ENCODE peak calls at places on chromosomes 5 and 9, in six cellular contexts. N is AG04450; L is CD8-positive, alpha-beta T cell; Q is prostate gland; X is fibroblast of lung; W is BE2C. K is an unnamed sample.

GRCh38 chr5:73030995-73031394 is 75.2 kb downstream of the FCHO2 start:
- DNase-seq in N (peak; percentile 62), L (no peak), W (no peak), X (peak; percentile 58), Q (no peak), K (no peak)

GRCh38 chr5:52989781-52990530 is 804 bp downstream of the ITGA2 start:
- DNase-seq in W (peak; percentile 24), L (no peak), Q (peak; percentile 51), N (no peak), X (peak; percentile 70), K (peak; percentile 73)

GRCh38 chr5:82272957-82273356 is 5.2 kb downstream of the RPS23 start:
- DNase-seq in N (no peak), L (no peak), W (peak; percentile 30), X (no peak), Q (no peak), K (peak; percentile 12)

GRCh38 chr9:110370316-110370715 is 32.7 kb upstream of the TXNDC8 start:
- DNase-seq in Q (no peak), W (no peak), N (no peak), X (no peak), L (no peak), K (no peak)

GRCh38 chr5:170319281-170319680 is 21.7 kb upstream of the LCP2 start:
- DNase-seq in Q (no peak), X (no peak), W (no peak), N (no peak), L (no peak), K (no peak)

GRCh38 chr9:101369286-101369685 is 15.5 kb downstream of the BAAT start:
- DNase-seq in X (no peak), W (no peak), N (no peak), L (no peak), Q (no peak), K (no peak)

GRCh38 chr5:175417384-175417783 is 26.6 kb downstream of the DRD1 start:
- DNase-seq in L (no peak), X (no peak), N (no peak), W (no peak), Q (no peak), K (no peak)

GRCh38 chr5:64838376-64838775 is 69.6 kb downstream of the CWC27 start:
- DNase-seq in N (peak; percentile 32), W (no peak), Q (no peak), X (peak; percentile 77), L (no peak), K (no peak)

GRCh38 chr9:33677961-33678360 is 117.4 kb upstream of the PRSS3 start:
- DNase-seq in L (no peak), Q (no peak), N (no peak), X (no peak), W (no peak), K (no peak)
- H3K4me3 ChIP-seq in L (no peak overlapping the region), Q (no peak overlapping the region), N (no peak overlapping the region), X (no peak overlapping the region), W (peak overlapping the region; percentile 70), K (no peak overlapping the region)

DNA sequence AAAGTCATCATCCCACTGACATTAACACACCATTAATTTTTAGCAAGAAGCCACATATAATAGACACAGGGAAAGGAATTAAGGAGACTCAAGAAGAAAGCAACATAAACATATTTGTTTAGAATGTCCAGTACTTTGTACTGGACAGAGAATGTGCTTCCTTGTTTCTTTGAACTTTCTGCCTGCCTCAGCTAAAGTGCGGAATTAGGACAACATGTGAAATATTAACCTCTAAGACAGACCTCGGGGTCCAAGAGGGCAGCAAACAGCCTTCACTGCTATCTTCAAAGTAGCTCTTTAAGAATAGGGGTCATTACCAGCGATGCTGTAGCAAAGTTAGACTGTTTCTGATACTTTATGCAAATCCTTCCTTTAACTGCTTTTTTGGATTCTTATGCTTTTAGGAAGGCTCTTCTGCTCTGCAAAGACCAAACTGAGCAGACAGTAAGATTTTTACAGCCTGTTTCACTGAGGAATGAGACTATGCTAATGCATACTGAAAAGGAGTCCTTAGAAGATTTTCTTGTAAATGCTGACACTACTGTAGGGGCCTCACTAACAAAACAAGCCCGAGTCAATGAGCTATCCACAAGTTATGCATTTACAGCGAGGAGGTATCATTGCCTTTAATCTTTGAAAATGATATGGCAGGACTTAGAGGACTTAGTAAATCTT is 23.9 kb downstream of the DAB2 start:
- DNase-seq in W (no peak), N (no peak), X (peak; percentile 31), Q (no peak), L (no peak), K (no peak)
- H3K4me3 ChIP-seq in W (no peak overlapping the region), N (no peak overlapping the region), X (no peak overlapping the region), Q (no peak overlapping the region), L (no peak overlapping the region), K (no peak overlapping the region)

GRCh38 chr9:123323482-123324013 is 32.4 kb upstream of the CRB2 start:
- DNase-seq in X (no peak), Q (no peak), N (no peak), L (no peak), W (no peak), K (no peak)
- H3K4me3 ChIP-seq in X (no peak overlapping the region), Q (no peak overlapping the region), N (no peak overlapping the region), L (peak overlapping the region; percentile 26), W (no peak overlapping the region), K (no peak overlapping the region)

GRCh38 chr9:129750010-129750409 is 2.8 kb downstream of the PTGES start:
- DNase-seq in L (no peak), W (no peak), Q (no peak), N (no peak), X (no peak), K (no peak)

GRCh38 chr9:129752915-129753724 is at the start of gene PTGES:
- DNase-seq in L (peak; percentile 31), Q (peak; percentile 46), W (peak; percentile 85), N (peak; percentile 68), X (peak; percentile 83), K (peak; percentile 93)

GRCh38 chr9:129749575-129749974 is 3.3 kb downstream of the PTGES start:
- DNase-seq in Q (no peak), X (no peak), N (no peak), L (no peak), W (no peak), K (no peak)

GRCh38 chr9:129755151-129755550 is 2.3 kb upstream of the PTGES start:
- DNase-seq in Q (no peak), X (no peak), L (no peak), W (no peak), N (no peak), K (no peak)

DNA sequence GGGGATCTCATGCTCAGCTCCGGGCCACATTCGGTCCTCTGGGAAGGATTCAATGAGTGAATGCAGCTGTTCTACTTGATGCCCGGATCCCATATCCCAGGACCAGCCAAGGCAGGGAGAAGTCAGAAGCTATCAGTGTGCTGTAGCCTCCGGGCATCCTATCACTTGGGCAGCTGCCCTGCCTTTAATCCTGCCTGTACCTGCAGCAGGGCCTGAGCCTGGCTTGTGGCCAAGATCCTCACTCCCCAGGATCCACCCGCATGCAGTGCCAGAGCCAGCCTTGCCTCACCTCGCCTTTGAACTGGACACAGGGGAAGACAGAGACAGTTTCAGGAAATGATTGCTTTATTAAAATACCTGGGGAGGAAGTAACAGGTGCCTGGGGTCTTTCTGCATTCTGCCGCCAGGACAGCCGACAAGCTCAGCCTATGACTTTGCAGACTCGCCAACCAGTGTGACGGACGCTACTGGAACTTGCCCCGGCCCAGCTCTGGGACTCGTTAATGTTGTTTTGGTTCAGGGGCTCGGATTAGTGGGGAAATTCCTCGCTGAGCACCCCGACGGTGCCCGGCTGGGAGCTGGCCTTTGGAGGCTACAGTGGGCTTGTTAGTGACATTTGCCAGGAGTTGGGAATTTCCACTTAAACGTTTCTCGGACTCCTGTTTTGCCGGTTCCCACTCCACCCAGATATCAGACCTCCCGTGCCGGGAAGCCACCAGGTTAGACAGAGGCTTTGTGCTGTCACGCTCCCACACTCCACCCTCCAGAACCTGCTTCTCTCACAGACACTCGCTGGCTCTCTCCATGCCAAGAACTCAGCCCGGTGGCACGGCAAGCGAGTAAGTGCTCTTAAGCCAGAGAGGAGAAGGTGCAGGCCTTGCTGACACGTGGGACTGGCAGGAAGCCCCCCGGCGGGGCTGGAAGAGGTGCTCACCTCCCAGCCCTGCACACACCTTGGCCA is 721 bp downstream of the PTGES start:
- DNase-seq in W (peak; percentile 89), Q (peak; percentile 77), L (no peak), X (peak; percentile 29), N (no peak), K (peak; percentile 68)
- H3K4me3 ChIP-seq in W (peak overlapping the region; percentile 52), Q (peak overlapping the region; percentile 10), L (no peak overlapping the region), X (peak overlapping the region; percentile 15), N (peak overlapping the region; percentile 68), K (peak overlapping the region; percentile 8)

GRCh38 chr9:131417264-131418142 is 23.6 kb downstream of the PRRC2B start:
- DNase-seq in N (no peak), W (no peak), L (no peak), X (no peak), Q (no peak), K (no peak)
- H3K4me3 ChIP-seq in N (no peak overlapping the region), W (no peak overlapping the region), L (no peak overlapping the region), X (no peak overlapping the region), Q (no peak overlapping the region), K (no peak overlapping the region)

GRCh38 chr5:36928947-36929346 is 52.4 kb downstream of the NIPBL start:
- DNase-seq in L (no peak), N (peak; percentile 18), Q (no peak), W (no peak), X (peak; percentile 83), K (no peak)

GRCh38 chr5:36929438-36929837 is 52.9 kb downstream of the NIPBL start:
- DNase-seq in L (no peak), W (no peak), N (no peak), Q (no peak), X (no peak), K (no peak)

GRCh38 chr5:36934740-36935356 is 58.3 kb downstream of the NIPBL start:
- DNase-seq in Q (no peak), X (no peak), N (no peak), L (no peak), W (no peak), K (no peak)

GRCh38 chr5:36932699-36933098 is 56.1 kb downstream of the NIPBL start:
- DNase-seq in N (no peak), X (no peak), L (no peak), Q (no peak), W (no peak), K (no peak)

DNA sequence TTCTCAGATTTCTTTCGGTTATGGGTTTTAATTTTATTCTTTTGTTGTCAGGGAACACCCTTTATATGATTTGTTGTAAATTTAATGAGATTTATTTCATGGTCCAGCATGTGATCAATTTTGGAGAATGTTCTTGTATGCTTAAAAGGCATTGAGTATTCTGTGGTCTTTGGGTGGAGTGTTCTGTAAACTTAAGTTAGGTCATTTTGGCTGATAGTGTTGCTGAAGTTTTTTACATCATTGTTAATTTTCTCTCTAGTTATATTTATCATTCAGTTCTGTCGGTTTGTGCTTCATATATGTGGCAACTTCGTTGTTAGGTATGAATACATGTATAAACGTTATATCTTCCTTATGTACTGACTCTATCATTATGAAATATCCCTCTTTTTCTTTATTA is 55.5 kb downstream of the NIPBL start:
- DNase-seq in L (no peak), W (no peak), Q (no peak), X (no peak), N (no peak), K (no peak)
- H3K4me3 ChIP-seq in L (no peak overlapping the region), W (no peak overlapping the region), Q (no peak overlapping the region), X (no peak overlapping the region), N (no peak overlapping the region), K (no peak overlapping the region)

DNA sequence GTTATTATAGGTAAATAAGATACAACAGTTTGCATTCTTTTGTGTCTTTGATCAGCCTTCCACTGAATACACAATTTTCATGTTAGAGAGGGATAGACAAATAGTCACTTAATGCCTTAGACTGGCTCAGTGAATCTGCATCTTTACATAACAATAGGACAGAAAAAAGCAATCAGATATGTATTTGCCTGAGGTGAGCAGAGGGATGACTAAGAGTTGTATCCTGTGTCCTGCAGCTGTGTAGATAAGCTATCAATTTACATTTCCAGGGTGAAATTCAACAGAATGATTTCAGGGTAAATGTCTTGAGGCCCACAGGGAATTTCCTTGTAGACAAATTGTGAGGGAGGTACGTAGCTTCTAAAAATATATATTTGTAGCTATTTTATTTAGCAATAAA is 586.2 kb upstream of the CDH6 start:
- DNase-seq in Q (no peak), L (no peak), W (peak; percentile 7), X (no peak), N (no peak), K (no peak)
- H3K4me3 ChIP-seq in Q (no peak overlapping the region), L (no peak overlapping the region), W (no peak overlapping the region), X (no peak overlapping the region), N (no peak overlapping the region), K (no peak overlapping the region)